ENCODE peak calls at places on chromosomes 2 and 18, in six cellular contexts. J is skeletal muscle cell; X is adipocyte; I is NT2/D1; T is activated B cell treated with CpG ODN at 0.5 μM for 24 hours; A is activated CD4-positive, alpha-beta T cell treated with anti-CD3 and anti-CD28 coated beads for 24 hours. D is an unnamed sample.

GRCh38 chr2:207283356-207283755 is 117.6 kb upstream of the KLF7 start:
- DNase-seq in X (peak), J (no peak), T (no peak), A (no peak), I (no peak), D (no peak)

GRCh38 chr2:110770308-110770695 is 37.9 kb downstream of the ACOXL start:
- DNase-seq in X (peak), T (no peak), A (no peak), I (no peak), J (no peak), D (no peak)

GRCh38 chr18:58449366-58449935 is 179.4 kb downstream of the ALPK2 start:
- DNase-seq in J (no peak), X (no peak), A (no peak), I (peak), T (no peak), D (no peak)

GRCh38 chr2:241386519-241386918 is 30.4 kb downstream of the FARP2 start:
- DNase-seq in J (no peak), X (no peak), I (no peak), T (no peak), A (no peak), D (peak)

GRCh38 chr18:80191907-80192652 is 55.2 kb downstream of the PARD6G start:
- DNase-seq in T (no peak), A (no peak), I (no peak), X (no peak), J (no peak), D (no peak)

GRCh38 chr18:73613706-73614340 is 533.8 kb downstream of the FBXO15 start:
- DNase-seq in J (no peak), A (no peak), I (no peak), X (peak), T (no peak), D (peak)

GRCh38 chr2:237731663-237732062 is 66.9 kb upstream of the RBM44 start:
- DNase-seq in X (peak), J (no peak), I (no peak), T (no peak), A (peak), D (peak)

GRCh38 chr2:47205576-47206141 is 50.6 kb upstream of the STPG4 start:
- DNase-seq in J (no peak), T (no peak), A (no peak), I (no peak), X (no peak), D (peak)

GRCh38 chr2:218727502-218728165 is 17.0 kb downstream of the TTLL4 start:
- DNase-seq in A (no peak), I (no peak), T (no peak), J (no peak), X (peak), D (peak)

GRCh38 chr2:167826906-167827305 is 420.5 kb downstream of the STK39 start:
- DNase-seq in J (no peak), T (no peak), I (no peak), A (no peak), X (no peak), D (no peak)

GRCh38 chr2:174335605-174336402 is 1.1 kb downstream of the SP9 start:
- DNase-seq in A (no peak), J (no peak), I (no peak), X (peak), T (peak), D (no peak)

GRCh38 chr2:57947398-57947797 is 99.2 kb upstream of the VRK2 start:
- DNase-seq in X (no peak), I (no peak), T (no peak), A (no peak), J (no peak), D (no peak)

GRCh38 chr2:175251425-175252041 is 70.0 kb upstream of the ATP5MC3 start:
- DNase-seq in I (peak), X (peak), T (no peak), J (no peak), A (no peak), D (peak)

GRCh38 chr2:118244686-118245085 is 156.4 kb downstream of the INSIG2 start:
- DNase-seq in X (no peak), T (no peak), J (no peak), A (no peak), I (no peak), D (no peak)

GRCh38 chr2:226080323-226080722 is 680.8 kb downstream of the NYAP2 start:
- DNase-seq in I (no peak), T (no peak), J (peak), X (peak), A (no peak), D (peak)

GRCh38 chr2:174350018-174350417 is 15.3 kb downstream of the SP9 start:
- DNase-seq in A (no peak), J (no peak), X (peak), T (no peak), I (no peak), D (no peak)

GRCh38 chr2:112869258-112869842 is 32.8 kb upstream of the IL1B start:
- DNase-seq in J (peak), T (no peak), I (no peak), X (peak), A (peak), D (peak)

GRCh38 chr2:40433739-40434138 is 18.2 kb downstream of the SLC8A1 start:
- DNase-seq in X (no peak), A (no peak), J (no peak), T (no peak), I (no peak), D (no peak)

GRCh38 chr2:176415946-176416499 is 146.8 kb downstream of the MTX2 start:
- DNase-seq in J (no peak), A (no peak), X (no peak), T (no peak), I (no peak), D (no peak)

GRCh38 chr2:36783276-36783675 is 86.8 kb downstream of the VIT start:
- DNase-seq in X (no peak), A (no peak), J (no peak), I (no peak), T (no peak), D (no peak)

GRCh38 chr2:189481071-189481470 is 39.8 kb downstream of the WDR75 start:
- DNase-seq in I (no peak), X (no peak), A (no peak), T (no peak), J (no peak), D (no peak)

GRCh38 chr2:217512259-217512658 is 490.5 kb downstream of the TNS1 start:
- DNase-seq in A (no peak), J (no peak), I (no peak), T (no peak), X (no peak), D (no peak)

GRCh38 chr18:70621710-70622109 is 332.9 kb downstream of the SOCS6 start:
- DNase-seq in X (no peak), I (no peak), J (no peak), A (no peak), T (no peak), D (no peak)

GRCh38 chr18:58611471-58612131 is 17.3 kb downstream of the ALPK2 start:
- DNase-seq in I (peak), T (no peak), J (no peak), A (no peak), X (peak), D (peak)

GRCh38 chr18:46563317-46563716 is 93.7 kb downstream of the LOXHD1 start:
- DNase-seq in I (no peak), A (no peak), X (no peak), J (no peak), T (no peak), D (no peak)

GRCh38 chr18:70294471-70295191 is 5.8 kb downstream of the SOCS6 start:
- DNase-seq in J (no peak), I (no peak), A (no peak), X (no peak), T (no peak), D (no peak)

GRCh38 chr2:219603784-219604183 is 6.1 kb downstream of the STK11IP start:
- DNase-seq in T (no peak), I (no peak), X (no peak), J (no peak), A (no peak), D (no peak)

GRCh38 chr2:179571721-179572120 is 289.7 kb downstream of the ZNF385B start:
- DNase-seq in T (no peak), I (no peak), J (no peak), X (no peak), A (no peak), D (no peak)

GRCh38 chr18:48479531-48479930 is 59.3 kb upstream of the CTIF start:
- DNase-seq in J (no peak), I (no peak), A (no peak), X (peak), T (no peak), D (peak)

GRCh38 chr2:32678825-32679224 is 51.0 kb downstream of the TTC27 start:
- DNase-seq in A (no peak), I (no peak), T (no peak), X (peak), J (peak), D (peak)

GRCh38 chr2:23756593-23757292 is 170.2 kb downstream of the ATAD2B start:
- DNase-seq in X (no peak), J (no peak), T (no peak), A (no peak), I (no peak), D (no peak)

GRCh38 chr2:56749152-56749752 is 565.5 kb downstream of the CCDC85A start:
- DNase-seq in J (peak), X (peak), A (no peak), I (peak), T (no peak), D (peak)

GRCh38 chr2:158154596-158154995 is 52.9 kb downstream of the UPP2 start:
- DNase-seq in I (no peak), X (no peak), A (no peak), T (no peak), J (no peak), D (no peak)

D was measured in fibroblast of villous mesenchyme.